ENCODE peak calls at places on chromosome 22, in nine cellular contexts. L is NCI-H1694 treated with DMSO at 0.1 percent for 48 hours; Z is ovary; R is WTC11; A is stimulated activated CD4-positive, alpha-beta T cell treated with anti-CD3 and anti-CD28 coated beads, TNF-alpha, amount 100 ng/mL, for 1 hour; Y is astrocyte; Q is heart right ventricle; O is fibroblast of lung; B is osteocyte. G is an unnamed sample.

GRCh38 chr22:44664149-44664548 is 37.9 kb upstream of the PRR5 start:
- DNase-seq in O (peak; percentile 54), B (no peak), R (no peak), A (no peak), Q (peak; percentile 68), Y (peak; percentile 13), Z (no peak), L (no peak), G (peak; percentile 68)

GRCh38 chr22:19855504-19856409 is 1.1 kb upstream of the GNB1L start:
- DNase-seq in A (no peak), Q (no peak), R (peak; percentile 48), L (no peak), O (peak; percentile 41), Z (peak; percentile 73), B (peak; percentile 84), Y (peak; percentile 29), G (peak; percentile 72)

GRCh38 chr22:42261266-42261665 is 9.2 kb downstream of the TCF20 start:
- DNase-seq in L (no peak), A (no peak), Y (no peak), O (peak; percentile 83), Z (no peak), R (no peak), B (no peak), Q (no peak), G (no peak)

GRCh38 chr22:50111056-50111455 is 21.2 kb downstream of the MOV10L1 start:
- DNase-seq in R (no peak), Z (no peak), O (no peak), Q (no peak), B (no peak), Y (no peak), L (no peak), A (no peak), G (no peak)

GRCh38 chr22:48993655-48994054 is 834.0 kb downstream of the BRD1 start:
- DNase-seq in A (no peak), B (peak; percentile 73), Q (no peak), R (no peak), Y (no peak), L (no peak), Z (no peak), O (no peak), G (no peak)

GRCh38 chr22:37515902-37516301 is 3.3 kb downstream of the CARD10 start:
- DNase-seq in L (no peak), Q (no peak), A (no peak), R (no peak), Z (no peak), B (no peak), Y (no peak), O (no peak), G (no peak)

GRCh38 chr22:46085831-46086576 is 64.3 kb upstream of the PPARA start:
- DNase-seq in Y (peak; percentile 78), Z (peak; percentile 83), L (no peak), O (peak; percentile 74), B (no peak), R (no peak), Q (peak; percentile 66), A (no peak), G (peak; percentile 60)

GRCh38 chr22:31451709-31452571 is 37.7 kb downstream of the EIF4ENIF1 start:
- DNase-seq in Q (no peak), B (no peak), O (peak; percentile 56), Z (no peak), A (no peak), Y (peak; percentile 44), L (peak; percentile 9), R (no peak), G (no peak)